ENCODE peak calls at places on chromosomes 5 and 9, in five cellular contexts. V is activated CD4-positive, alpha-beta T cell treated with anti-CD3 and anti-CD28 coated beads for 1 hour; W is AG04450; L is stromal cell of bone marrow; R is AG09319. T is an unnamed sample.

GRCh38 chr9:38337095-38337494 is 55.4 kb upstream of the ALDH1B1 start:
- DNase-seq in V (no peak), W (no peak), L (no peak), R (no peak), T (no peak)

GRCh38 chr9:108889649-108890067 is 27.6 kb downstream of the ACTL7A start:
- DNase-seq in V (no peak), W (no peak), L (peak), R (no peak), T (peak)

GRCh38 chr9:109312783-109313182 is 8.1 kb downstream of the EPB41L4B start:
- DNase-seq in V (no peak), W (no peak), L (no peak), R (no peak), T (no peak)

GRCh38 chr9:89746385-89747116 is 141.7 kb downstream of the GADD45G start:
- DNase-seq in V (no peak), W (no peak), L (no peak), R (no peak), T (peak)

GRCh38 chr5:59628062-59628828 is 265.3 kb downstream of the PDE4D start:
- DNase-seq in V (no peak), W (no peak), L (no peak), R (no peak), T (no peak)

GRCh38 chr9:91073049-91073810 is 271.6 kb downstream of the SYK start:
- DNase-seq in V (no peak), W (no peak), L (no peak), R (no peak), T (no peak)

GRCh38 chr5:145776886-145777285 is 58.3 kb downstream of the PRELID2 start:
- DNase-seq in V (no peak), W (peak), L (no peak), R (peak), T (peak)

GRCh38 chr9:87375397-87376073 is 122.1 kb upstream of the DAPK1 start:
- DNase-seq in V (no peak), W (no peak), L (peak), R (no peak), T (no peak)

GRCh38 chr5:154648706-154649105 is 106.5 kb upstream of the LARP1 start:
- DNase-seq in V (no peak), W (no peak), L (no peak), R (no peak), T (no peak)

GRCh38 chr9:126376311-126376902 is 49.8 kb downstream of the MVB12B start:
- DNase-seq in V (no peak), W (no peak), L (no peak), R (no peak), T (no peak)

GRCh38 chr5:98064118-98064517 is 709.3 kb upstream of the RGMB start:
- DNase-seq in V (no peak), W (no peak), L (no peak), R (no peak), T (no peak)

GRCh38 chr5:96124589-96124988 is 162.9 kb upstream of the ELL2 start:
- DNase-seq in V (no peak), W (no peak), L (no peak), R (no peak), T (no peak)

GRCh38 chr5:1179383-1179715 is 22.0 kb upstream of the SLC6A19 start:
- DNase-seq in V (no peak), W (no peak), L (no peak), R (no peak), T (no peak)

GRCh38 chr5:93141969-93142368 is 439.1 kb downstream of the NR2F1-AS1 start:
- DNase-seq in V (no peak), W (no peak), L (no peak), R (no peak), T (no peak)

GRCh38 chr5:172009536-172010270 is 3.3 kb upstream of the FBXW11 start:
- DNase-seq in V (no peak), W (no peak), L (no peak), R (no peak), T (no peak)

GRCh38 chr9:107471562-107471961 is 18.0 kb downstream of the KLF4 start:
- DNase-seq in V (no peak), W (no peak), L (no peak), R (no peak), T (no peak)

GRCh38 chr5:179615203-179615602 is 8.3 kb downstream of the HNRNPH1 start:
- DNase-seq in V (no peak), W (no peak), L (no peak), R (no peak), T (no peak)

GRCh38 chr5:10661401-10661800 is 97.5 kb downstream of the ANKRD33B start:
- DNase-seq in V (no peak), W (no peak), L (no peak), R (no peak), T (no peak)

GRCh38 chr5:24606974-24607373 is 37.8 kb downstream of the CDH10 start:
- DNase-seq in V (no peak), W (no peak), L (no peak), R (no peak), T (no peak)

GRCh38 chr5:2253063-2253653 is 370.4 kb upstream of the IRX4 start:
- DNase-seq in V (no peak), W (no peak), L (no peak), R (no peak), T (no peak)

GRCh38 chr5:113102121-113102531 is 125.5 kb downstream of the DCP2 start:
- DNase-seq in V (no peak), W (no peak), L (no peak), R (no peak), T (no peak)

GRCh38 chr5:135458921-135459331 is 6.8 kb upstream of the TIFAB start:
- DNase-seq in V (no peak), W (no peak), L (no peak), R (no peak), T (peak)

GRCh38 chr9:35801328-35802128 is 10.1 kb downstream of the NPR2 start:
- DNase-seq in V (no peak), W (no peak), L (no peak), R (no peak), T (no peak)

GRCh38 chr5:172762214-172763119 is 8.5 kb downstream of the DUSP1 start:
- DNase-seq in V (no peak), W (no peak), L (no peak), R (no peak), T (no peak)

GRCh38 chr9:81264516-81264915 is 424.8 kb downstream of the TLE1 start:
- DNase-seq in V (no peak), W (no peak), L (peak), R (no peak), T (no peak)

GRCh38 chr5:65801332-65801731 is 79.3 kb downstream of the NLN start:
- DNase-seq in V (no peak), W (no peak), L (peak), R (no peak), T (no peak)

GRCh38 chr5:73448451-73449136 is at the start of gene FOXD1:
- DNase-seq in V (no peak), W (peak), L (peak), R (peak), T (peak)

GRCh38 chr5:36270175-36270574 is 28.4 kb upstream of the NADK2 start:
- DNase-seq in V (no peak), W (no peak), L (no peak), R (no peak), T (no peak)

GRCh38 chr9:112337547-112337946 is 4.1 kb upstream of the PTBP3 start:
- DNase-seq in V (no peak), W (no peak), L (no peak), R (no peak), T (no peak)

GRCh38 chr5:1793301-1793740 is 6.3 kb downstream of the MRPL36 start:
- DNase-seq in V (no peak), W (no peak), L (peak), R (no peak), T (no peak)

GRCh38 chr9:133117271-133118178 is 3.5 kb downstream of the RALGDS start:
- DNase-seq in V (no peak), W (no peak), L (no peak), R (no peak), T (no peak)

GRCh38 chr5:125065114-125065513 is 318.7 kb upstream of the ZNF608 start:
- DNase-seq in V (no peak), W (no peak), L (no peak), R (no peak), T (no peak)

GRCh38 chr5:74035521-74035937 is 409.5 kb downstream of the ARHGEF28 start:
- DNase-seq in V (no peak), W (no peak), L (peak), R (peak), T (peak)

GRCh38 chr5:172311026-172311425 is 27.5 kb upstream of the UBTD2 start:
- DNase-seq in V (no peak), W (no peak), L (no peak), R (no peak), T (no peak)

GRCh38 chr9:96667363-96667728 is 12.2 kb upstream of the PRXL2C start:
- DNase-seq in V (no peak), W (no peak), L (no peak), R (no peak), T (no peak)

GRCh38 chr5:156826150-156826549 is 23.9 kb upstream of the PPP1R2B start:
- DNase-seq in V (no peak), W (no peak), L (no peak), R (no peak), T (no peak)

GRCh38 chr9:120875954-120876841 is 790 bp downstream of the PHF19 start:
- DNase-seq in V (peak), W (no peak), L (peak), R (peak), T (peak)

GRCh38 chr9:107727113-107727780 is 237.7 kb upstream of the KLF4 start:
- DNase-seq in V (no peak), W (no peak), L (no peak), R (no peak), T (no peak)